ENCODE peak calls at places on chromosome 9, in four cellular contexts. Q, S, L and P are unnamed samples.

GRCh38 chr9:16429671-16430070 is 440.8 kb downstream of the BNC2 start:
- DNase-seq in S (no peak), L (no peak), Q (no peak), P (no peak)

GRCh38 chr9:108444400-108445358 is 411.1 kb downstream of the ACTL7B start:
- DNase-seq in Q (no peak), L (no peak), S (peak; percentile 80), P (no peak)

GRCh38 chr9:12613071-12613470 is 80.1 kb upstream of the TYRP1 start:
- DNase-seq in Q (no peak), S (no peak), L (no peak), P (no peak)

GRCh38 chr9:137028281-137029057 is 432 bp upstream of the ABCA2 start:
- DNase-seq in Q (peak; percentile 66), S (peak; percentile 76), L (peak; percentile 56), P (peak; percentile 25)

GRCh38 chr9:75017378-75017777 is 10.7 kb downstream of the CARNMT1 start:
- DNase-seq in L (no peak), Q (no peak), S (no peak), P (no peak)

GRCh38 chr9:35729700-35730485 is 2.1 kb downstream of the TLN1 start:
- DNase-seq in S (peak; percentile 92), Q (peak; percentile 43), L (no peak), P (peak; percentile 32)

GRCh38 chr9:12784461-12785250 is 9.8 kb downstream of the LURAP1L start:
- DNase-seq in Q (no peak), L (no peak), S (peak; percentile 58), P (no peak)

GRCh38 chr9:84780385-84780784 is 110.9 kb downstream of the NTRK2 start:
- DNase-seq in L (no peak), Q (no peak), S (no peak), P (no peak)

GRCh38 chr9:91746904-91747303 is 203.1 kb downstream of the ROR2 start:
- DNase-seq in S (peak; percentile 22), Q (no peak), L (no peak), P (no peak)

GRCh38 chr9:112487008-112487798 is 576 bp downstream of the KIAA1958 start:
- DNase-seq in S (peak; percentile 46), L (peak; percentile 54), Q (no peak), P (no peak)

GRCh38 chr9:92734931-92735906 is 29.4 kb downstream of the BICD2 start:
- DNase-seq in Q (no peak), S (no peak), L (no peak), P (no peak)

GRCh38 chr9:19934301-19934868 is 145.5 kb upstream of the SLC24A2 start:
- DNase-seq in L (no peak), Q (no peak), S (peak; percentile 36), P (no peak)

GRCh38 chr9:19162956-19163355 is 35.7 kb upstream of the PLIN2 start:
- DNase-seq in L (no peak), S (no peak), Q (no peak), P (peak; percentile 29)

GRCh38 chr9:70399141-70399540 is 15.3 kb downstream of the KLF9 start:
- DNase-seq in Q (no peak), L (no peak), S (no peak), P (no peak)